ENCODE peak calls at places on chromosome 13, in six cellular contexts. One of them, this sample, is unnamed.

GRCh38 chr13:112790735-112791641 is 101.2 kb downstream of the ATP11A start:
- DNase-seq in ascending aorta: no peak
- DNase-seq in CD4-positive, alpha-beta T cell: no peak
- DNase-seq in AG04449: no peak
- DNase-seq in cardiac fibroblast: peak; percentile 45
- DNase-seq in fibroblast of mammary gland: no peak
- DNase-seq in this sample: no peak

GRCh38 chr13:25095862-25096453 is at the start of gene PABPC3:
- DNase-seq in ascending aorta: no peak
- DNase-seq in CD4-positive, alpha-beta T cell: no peak
- DNase-seq in AG04449: no peak
- DNase-seq in cardiac fibroblast: no peak
- DNase-seq in fibroblast of mammary gland: no peak
- DNase-seq in this sample: no peak

GRCh38 chr13:97978661-97979450 is 25.4 kb downstream of the IPO5 start:
- DNase-seq in ascending aorta: no peak
- DNase-seq in CD4-positive, alpha-beta T cell: no peak
- DNase-seq in AG04449: no peak
- DNase-seq in cardiac fibroblast: peak; percentile 69
- DNase-seq in fibroblast of mammary gland: peak; percentile 27
- DNase-seq in this sample: no peak

GRCh38 chr13:50080158-50080855 is 65.1 kb downstream of the KCNRG start:
- DNase-seq in ascending aorta: no peak
- DNase-seq in CD4-positive, alpha-beta T cell: no peak
- DNase-seq in AG04449: no peak
- DNase-seq in cardiac fibroblast: peak; percentile 64
- DNase-seq in fibroblast of mammary gland: peak; percentile 52
- DNase-seq in this sample: no peak

GRCh38 chr13:29923554-29924481 is 73.4 kb upstream of the UBL3 start:
- DNase-seq in ascending aorta: peak; percentile 81
- DNase-seq in CD4-positive, alpha-beta T cell: peak; percentile 32
- DNase-seq in AG04449: peak; percentile 97
- DNase-seq in cardiac fibroblast: peak; percentile 99
- DNase-seq in fibroblast of mammary gland: peak; percentile 99
- DNase-seq in this sample: peak; percentile 89

GRCh38 chr13:88196106-88196505 is 524.9 kb downstream of the SLITRK5 start:
- DNase-seq in ascending aorta: no peak
- DNase-seq in CD4-positive, alpha-beta T cell: no peak
- DNase-seq in AG04449: no peak
- DNase-seq in cardiac fibroblast: no peak
- DNase-seq in fibroblast of mammary gland: no peak
- DNase-seq in this sample: no peak

GRCh38 chr13:112768795-112769411 is 79.1 kb downstream of the ATP11A start:
- DNase-seq in ascending aorta: no peak
- DNase-seq in CD4-positive, alpha-beta T cell: no peak
- DNase-seq in AG04449: no peak
- DNase-seq in cardiac fibroblast: no peak
- DNase-seq in fibroblast of mammary gland: no peak
- DNase-seq in this sample: no peak

GRCh38 chr13:107301724-107302374 is 733.9 kb upstream of the ARGLU1 start:
- DNase-seq in ascending aorta: no peak
- DNase-seq in CD4-positive, alpha-beta T cell: no peak
- DNase-seq in AG04449: no peak
- DNase-seq in cardiac fibroblast: no peak
- DNase-seq in fibroblast of mammary gland: peak; percentile 8
- DNase-seq in this sample: no peak

GRCh38 chr13:32669030-32669646 is 82.9 kb downstream of the PDS5B start:
- DNase-seq in ascending aorta: no peak
- DNase-seq in CD4-positive, alpha-beta T cell: no peak
- DNase-seq in AG04449: no peak
- DNase-seq in cardiac fibroblast: peak; percentile 73
- DNase-seq in fibroblast of mammary gland: peak; percentile 68
- DNase-seq in this sample: no peak

GRCh38 chr13:71632721-71633120 is 234.3 kb downstream of the DACH1 start:
- DNase-seq in ascending aorta: no peak
- DNase-seq in CD4-positive, alpha-beta T cell: no peak
- DNase-seq in AG04449: no peak
- DNase-seq in cardiac fibroblast: peak; percentile 40
- DNase-seq in fibroblast of mammary gland: no peak
- DNase-seq in this sample: no peak

GRCh38 chr13:35086667-35087066 is 144.6 kb downstream of the NBEA start:
- DNase-seq in ascending aorta: no peak
- DNase-seq in CD4-positive, alpha-beta T cell: no peak
- DNase-seq in AG04449: no peak
- DNase-seq in cardiac fibroblast: no peak
- DNase-seq in fibroblast of mammary gland: peak; percentile 2
- DNase-seq in this sample: no peak

GRCh38 chr13:100589178-100589725 is 663 bp upstream of the GGACT start:
- DNase-seq in ascending aorta: no peak
- DNase-seq in CD4-positive, alpha-beta T cell: no peak
- DNase-seq in AG04449: no peak
- DNase-seq in cardiac fibroblast: peak; percentile 48
- DNase-seq in fibroblast of mammary gland: no peak
- DNase-seq in this sample: no peak

GRCh38 chr13:73025212-73026012 is 33.4 kb upstream of the KLF5 start:
- DNase-seq in ascending aorta: no peak
- DNase-seq in CD4-positive, alpha-beta T cell: no peak
- DNase-seq in AG04449: no peak
- DNase-seq in cardiac fibroblast: peak; percentile 45
- DNase-seq in fibroblast of mammary gland: peak; percentile 4
- DNase-seq in this sample: no peak

GRCh38 chr13:110615005-110615321 is 382 bp upstream of the NAXD start:
- DNase-seq in ascending aorta: no peak
- DNase-seq in CD4-positive, alpha-beta T cell: no peak
- DNase-seq in AG04449: no peak
- DNase-seq in cardiac fibroblast: no peak
- DNase-seq in fibroblast of mammary gland: no peak
- DNase-seq in this sample: no peak

GRCh38 chr13:58655086-58655485 is 1023.5 kb downstream of the PCDH17 start:
- DNase-seq in ascending aorta: no peak
- DNase-seq in CD4-positive, alpha-beta T cell: no peak
- DNase-seq in AG04449: no peak
- DNase-seq in cardiac fibroblast: no peak
- DNase-seq in fibroblast of mammary gland: no peak
- DNase-seq in this sample: no peak

GRCh38 chr13:59358014-59358413 is 805.7 kb downstream of the DIAPH3 start:
- DNase-seq in ascending aorta: no peak
- DNase-seq in CD4-positive, alpha-beta T cell: no peak
- DNase-seq in AG04449: no peak
- DNase-seq in cardiac fibroblast: no peak
- DNase-seq in fibroblast of mammary gland: no peak
- DNase-seq in this sample: no peak

GRCh38 chr13:24232037-24232436 is 71.5 kb downstream of the SPATA13 start:
- DNase-seq in ascending aorta: no peak
- DNase-seq in CD4-positive, alpha-beta T cell: no peak
- DNase-seq in AG04449: no peak
- DNase-seq in cardiac fibroblast: no peak
- DNase-seq in fibroblast of mammary gland: no peak
- DNase-seq in this sample: no peak

GRCh38 chr13:51269039-51269438 is 46.8 kb downstream of the FAM124A start:
- DNase-seq in ascending aorta: no peak
- DNase-seq in CD4-positive, alpha-beta T cell: no peak
- DNase-seq in AG04449: no peak
- DNase-seq in cardiac fibroblast: peak; percentile 68
- DNase-seq in fibroblast of mammary gland: peak; percentile 36
- DNase-seq in this sample: no peak

GRCh38 chr13:94620286-94620896 is 18.7 kb downstream of the GPR180 start:
- DNase-seq in ascending aorta: no peak
- DNase-seq in CD4-positive, alpha-beta T cell: no peak
- DNase-seq in AG04449: no peak
- DNase-seq in cardiac fibroblast: peak; percentile 56
- DNase-seq in fibroblast of mammary gland: peak; percentile 40
- DNase-seq in this sample: no peak

GRCh38 chr13:41111454-41111853 is 21.1 kb downstream of the KBTBD6 start:
- DNase-seq in ascending aorta: no peak
- DNase-seq in CD4-positive, alpha-beta T cell: no peak
- DNase-seq in AG04449: no peak
- DNase-seq in cardiac fibroblast: peak; percentile 61
- DNase-seq in fibroblast of mammary gland: peak; percentile 66
- DNase-seq in this sample: no peak

GRCh38 chr13:27199691-27200090 is 28.1 kb upstream of the USP12 start:
- DNase-seq in ascending aorta: no peak
- DNase-seq in CD4-positive, alpha-beta T cell: no peak
- DNase-seq in AG04449: no peak
- DNase-seq in cardiac fibroblast: no peak
- DNase-seq in fibroblast of mammary gland: no peak
- DNase-seq in this sample: no peak

GRCh38 chr13:98963917-98964316 is 13.9 kb downstream of the DOCK9 start:
- DNase-seq in ascending aorta: no peak
- DNase-seq in CD4-positive, alpha-beta T cell: no peak
- DNase-seq in AG04449: no peak
- DNase-seq in cardiac fibroblast: no peak
- DNase-seq in fibroblast of mammary gland: no peak
- DNase-seq in this sample: no peak

GRCh38 chr13:43830481-43830873 is 43.7 kb upstream of the ENOX1 start:
- DNase-seq in ascending aorta: no peak
- DNase-seq in CD4-positive, alpha-beta T cell: no peak
- DNase-seq in AG04449: peak; percentile 78
- DNase-seq in cardiac fibroblast: peak; percentile 96
- DNase-seq in fibroblast of mammary gland: peak; percentile 95
- DNase-seq in this sample: no peak

GRCh38 chr13:33262069-33262487 is 23.5 kb downstream of the STARD13 start:
- DNase-seq in ascending aorta: no peak
- DNase-seq in CD4-positive, alpha-beta T cell: no peak
- DNase-seq in AG04449: no peak
- DNase-seq in cardiac fibroblast: peak; percentile 68
- DNase-seq in fibroblast of mammary gland: peak; percentile 70
- DNase-seq in this sample: peak; percentile 27

GRCh38 chr13:38661276-38661675 is 25.6 kb upstream of the FREM2 start:
- DNase-seq in ascending aorta: no peak
- DNase-seq in CD4-positive, alpha-beta T cell: no peak
- DNase-seq in AG04449: no peak
- DNase-seq in cardiac fibroblast: peak; percentile 4
- DNase-seq in fibroblast of mammary gland: peak; percentile 19
- DNase-seq in this sample: no peak

GRCh38 chr13:38662362-38662761 is 24.5 kb upstream of the FREM2 start:
- DNase-seq in ascending aorta: no peak
- DNase-seq in CD4-positive, alpha-beta T cell: no peak
- DNase-seq in AG04449: no peak
- DNase-seq in cardiac fibroblast: peak; percentile 59
- DNase-seq in fibroblast of mammary gland: peak; percentile 74
- DNase-seq in this sample: no peak

GRCh38 chr13:38657191-38657590 is 29.7 kb upstream of the FREM2 start:
- DNase-seq in ascending aorta: no peak
- DNase-seq in CD4-positive, alpha-beta T cell: no peak
- DNase-seq in AG04449: no peak
- DNase-seq in cardiac fibroblast: peak; percentile 16
- DNase-seq in fibroblast of mammary gland: peak; percentile 56
- DNase-seq in this sample: no peak

GRCh38 chr13:38656699-38657098 is 30.2 kb upstream of the FREM2 start:
- DNase-seq in ascending aorta: no peak
- DNase-seq in CD4-positive, alpha-beta T cell: no peak
- DNase-seq in AG04449: no peak
- DNase-seq in cardiac fibroblast: no peak
- DNase-seq in fibroblast of mammary gland: no peak
- DNase-seq in this sample: peak; percentile 13
- TF ChIP-seq CTCF in ascending aorta: no peak
- TF ChIP-seq CTCF in CD4-positive, alpha-beta T cell: no peak
- TF ChIP-seq CTCF in AG04449: no peak
- TF ChIP-seq CTCF in cardiac fibroblast: no peak
- TF ChIP-seq CTCF in fibroblast of mammary gland: no peak
- TF ChIP-seq CTCF in this sample: no peak

GRCh38 chr13:75393839-75394238 is 88.1 kb downstream of the TBC1D4 start:
- DNase-seq in ascending aorta: no peak
- DNase-seq in CD4-positive, alpha-beta T cell: no peak
- DNase-seq in AG04449: no peak
- DNase-seq in cardiac fibroblast: peak; percentile 30
- DNase-seq in fibroblast of mammary gland: peak; percentile 13
- DNase-seq in this sample: no peak
- TF ChIP-seq CTCF in ascending aorta: no peak
- TF ChIP-seq CTCF in CD4-positive, alpha-beta T cell: no peak
- TF ChIP-seq CTCF in AG04449: no peak
- TF ChIP-seq CTCF in cardiac fibroblast: no peak
- TF ChIP-seq CTCF in fibroblast of mammary gland: no peak
- TF ChIP-seq CTCF in this sample: no peak

DNA sequence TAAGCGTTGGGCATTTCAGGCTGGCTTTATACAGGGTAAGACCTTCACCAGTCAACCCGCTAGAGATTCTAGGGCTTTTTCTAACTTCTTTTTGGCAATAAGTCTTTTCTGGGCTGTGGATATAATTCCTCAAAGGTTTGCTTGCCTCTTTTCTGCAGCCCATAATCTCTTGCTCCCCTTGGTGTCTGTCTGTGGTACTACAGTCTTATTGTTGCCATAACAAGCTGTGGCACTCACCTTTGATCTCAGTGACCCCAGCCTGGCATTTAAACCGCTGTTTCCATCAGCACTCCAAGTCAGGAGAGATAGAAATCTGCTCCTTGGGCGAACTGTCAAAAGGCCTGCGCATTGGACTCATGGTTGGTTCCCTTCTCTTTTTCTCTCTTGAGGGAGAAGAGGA is 14.5 kb upstream of the MPHOSPH8 start:
- DNase-seq in ascending aorta: no peak
- DNase-seq in CD4-positive, alpha-beta T cell: no peak
- DNase-seq in AG04449: no peak
- DNase-seq in cardiac fibroblast: peak; percentile 57
- DNase-seq in fibroblast of mammary gland: peak; percentile 58
- DNase-seq in this sample: peak; percentile 23
- TF ChIP-seq CTCF in ascending aorta: no peak
- TF ChIP-seq CTCF in CD4-positive, alpha-beta T cell: peak; percentile 29
- TF ChIP-seq CTCF in AG04449: peak; percentile 54
- TF ChIP-seq CTCF in cardiac fibroblast: peak; percentile 75
- TF ChIP-seq CTCF in fibroblast of mammary gland: peak; percentile 81
- TF ChIP-seq CTCF in this sample: no peak

DNA sequence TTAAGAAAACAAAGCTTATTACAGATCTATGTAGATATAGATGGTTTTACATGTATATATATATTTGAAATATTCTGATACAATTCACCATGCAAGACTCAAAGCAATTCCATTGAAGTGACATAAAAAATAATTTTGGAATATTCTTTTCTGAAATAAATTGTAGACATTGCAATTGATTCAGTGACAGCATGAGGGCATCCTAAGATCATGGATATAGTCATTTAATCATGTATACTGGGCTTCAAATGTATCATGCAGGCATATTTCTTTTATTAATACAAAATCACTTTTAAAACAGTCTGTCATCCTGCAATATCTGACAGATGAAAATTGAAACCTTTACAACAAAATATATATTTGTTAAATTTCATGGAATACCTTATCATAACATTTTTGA is 286.7 kb upstream of the SLITRK6 start:
- DNase-seq in ascending aorta: no peak
- DNase-seq in CD4-positive, alpha-beta T cell: no peak
- DNase-seq in AG04449: no peak
- DNase-seq in cardiac fibroblast: no peak
- DNase-seq in fibroblast of mammary gland: no peak
- DNase-seq in this sample: no peak
- TF ChIP-seq CTCF in ascending aorta: no peak
- TF ChIP-seq CTCF in CD4-positive, alpha-beta T cell: no peak
- TF ChIP-seq CTCF in AG04449: no peak
- TF ChIP-seq CTCF in cardiac fibroblast: no peak
- TF ChIP-seq CTCF in fibroblast of mammary gland: no peak
- TF ChIP-seq CTCF in this sample: no peak

GRCh38 chr13:31043891-31044657 is 111.6 kb downstream of the TEX26 start:
- DNase-seq in ascending aorta: peak; percentile 28
- DNase-seq in CD4-positive, alpha-beta T cell: peak; percentile 70
- DNase-seq in AG04449: no peak
- DNase-seq in cardiac fibroblast: peak; percentile 87
- DNase-seq in fibroblast of mammary gland: peak; percentile 82
- DNase-seq in this sample: peak; percentile 82
- TF ChIP-seq CTCF in ascending aorta: peak; percentile 96
- TF ChIP-seq CTCF in CD4-positive, alpha-beta T cell: peak; percentile 98
- TF ChIP-seq CTCF in AG04449: peak; percentile 94
- TF ChIP-seq CTCF in cardiac fibroblast: peak; percentile 94
- TF ChIP-seq CTCF in fibroblast of mammary gland: peak; percentile 97
- TF ChIP-seq CTCF in this sample: peak; percentile 86